ENCODE peak calls at places on chromosome 11, in nine cellular contexts. M, L, V, A, Z, O, Y, F and Q are unnamed samples. For H3K27me3, the result is how much of the 10 kb centered on the place peaks cover.

GRCh38 chr11:19674831-19675230 is 37.8 kb upstream of the NAV2 start:
- DNase-seq in O (no peak), L (no peak), A (no peak), F (no peak), V (no peak), Y (no peak), Z (no peak), M (no peak), Q (no peak)

GRCh38 chr11:125313271-125314222 is 149.0 kb downstream of the PKNOX2 start:
- DNase-seq in A (no peak), F (no peak), O (no peak), M (no peak), Y (no peak), Z (peak), L (no peak), V (no peak), Q (no peak)

GRCh38 chr11:108870373-108871020 is 205.6 kb downstream of the DDX10 start:
- DNase-seq in Z (peak), L (no peak), F (no peak), O (no peak), Y (no peak), A (no peak), V (no peak), M (no peak), Q (no peak)

GRCh38 chr11:37984991-37985390 is 1387.0 kb upstream of the RAG2 start:
- DNase-seq in A (no peak), V (no peak), Z (no peak), O (no peak), L (no peak), F (no peak), Y (no peak), M (no peak), Q (no peak)

GRCh38 chr11:124762077-124762623 is at the start of gene ESAM:
- DNase-seq in L (peak), V (peak), A (peak), Z (peak), F (peak), M (peak), O (no peak), Y (no peak), Q (no peak)

GRCh38 chr11:102926946-102927623 is 28.4 kb downstream of the MMP13 start:
- DNase-seq in F (no peak), L (no peak), Z (no peak), Y (no peak), M (no peak), A (no peak), V (no peak), O (no peak), Q (no peak)

GRCh38 chr11:71206186-71206585 is 46.2 kb downstream of the SHANK2 start:
- DNase-seq in A (no peak), F (no peak), Y (no peak), V (peak), Z (peak), L (peak), O (no peak), M (peak), Q (no peak)

GRCh38 chr11:130554241-130555055 is 106.0 kb downstream of the ADAMTS15 start:
- DNase-seq in M (no peak), V (no peak), L (no peak), A (no peak), Y (no peak), Z (no peak), F (no peak), O (no peak), Q (no peak)

GRCh38 chr11:12122083-12122482 is 11.7 kb downstream of the MICAL2 start:
- DNase-seq in Z (peak), M (peak), A (no peak), Y (no peak), F (no peak), O (no peak), V (no peak), L (peak), Q (no peak)

GRCh38 chr11:12702999-12703453 is 28.8 kb downstream of the TEAD1 start:
- DNase-seq in F (no peak), Y (no peak), O (no peak), M (no peak), V (no peak), L (no peak), Z (peak), A (no peak), Q (no peak)

GRCh38 chr11:28464252-28464867 is 356.2 kb downstream of the METTL15 start:
- DNase-seq in O (no peak), Z (peak), F (no peak), V (no peak), M (no peak), A (no peak), Y (no peak), L (no peak), Q (no peak)

GRCh38 chr11:3201677-3202181 is 16.9 kb downstream of the MRGPRG start:
- DNase-seq in O (no peak), F (peak), M (no peak), Z (no peak), A (no peak), V (no peak), L (no peak), Y (no peak), Q (no peak)
- H3K27me3 ChIP-seq in O (under half), F (under half), M (under half), Z (under half), A (half or more), V (under half), L (under half), Y (half or more), Q (under half)

DNA sequence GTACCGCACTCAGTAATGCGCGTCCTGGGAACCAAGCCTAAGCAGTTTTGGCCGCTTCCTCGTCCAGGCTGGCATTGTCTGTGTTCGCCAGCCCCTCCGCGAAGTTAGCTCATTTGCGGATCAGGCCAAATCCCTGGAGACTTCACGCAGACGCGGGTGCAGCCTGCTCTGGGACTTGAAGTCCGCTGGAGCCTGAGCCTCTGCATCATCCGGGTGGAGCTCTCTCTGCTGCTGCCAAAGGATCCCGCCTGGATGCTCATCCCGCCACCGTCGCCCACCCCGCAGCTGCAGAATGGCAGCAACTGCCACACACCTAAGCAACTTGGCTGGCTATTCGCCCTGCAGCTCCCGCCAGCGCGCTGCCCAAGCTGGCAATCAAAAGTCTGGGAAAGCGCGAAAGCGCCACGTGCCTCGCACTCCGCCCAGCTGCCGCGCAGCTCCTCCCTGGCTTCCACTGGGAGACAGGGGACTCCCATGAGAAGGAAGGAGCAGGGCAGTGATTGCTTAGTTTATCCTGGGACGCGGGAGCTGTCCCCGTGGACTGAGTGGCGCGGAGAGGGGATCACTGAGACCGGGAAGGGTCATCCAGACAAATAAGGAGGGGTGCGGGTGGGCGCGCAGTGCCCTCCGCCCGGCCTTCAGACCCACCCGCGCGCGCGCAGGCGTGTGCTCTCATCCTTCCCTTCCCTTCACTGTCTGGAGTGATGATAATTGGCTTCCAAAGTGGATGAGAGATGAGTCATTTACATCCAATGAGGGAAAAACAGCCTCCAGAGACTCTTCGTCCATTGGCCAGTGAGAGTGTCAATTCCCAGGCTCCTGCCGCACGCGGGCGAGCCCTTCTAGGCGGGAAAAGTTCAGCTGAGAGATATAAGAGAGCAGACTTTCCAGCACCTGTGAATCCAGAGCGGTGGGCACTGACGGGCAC is 23.2 kb upstream of the GLYATL1B start:
- DNase-seq in Y (no peak), V (no peak), O (no peak), L (peak), F (no peak), Z (no peak), A (no peak), M (peak), Q (no peak)
- H3K27me3 ChIP-seq in Y (under half), V (under half), O (under half), L (under half), F (under half), Z (under half), A (half or more), M (under half), Q (under half)

GRCh38 chr11:61966673-61967176 is 709 bp downstream of the FTH1 start:
- DNase-seq in Z (peak), A (no peak), F (peak), O (no peak), L (peak), Y (no peak), V (peak), M (peak), Q (peak)
- H3K27me3 ChIP-seq in Z (under half), A (under half), F (under half), O (under half), L (under half), Y (under half), V (under half), M (under half), Q (under half)

GRCh38 chr11:57460017-57460755 is at the start of gene RTN4RL2:
- DNase-seq in M (peak), O (no peak), A (peak), Z (peak), F (no peak), Y (no peak), L (peak), V (peak), Q (no peak)
- H3K27me3 ChIP-seq in M (under half), O (under half), A (half or more), Z (under half), F (under half), Y (half or more), L (half or more), V (under half), Q (under half)